ENCODE peak calls at places on chromosomes 3 and 15, in eight cellular contexts. One of them, this sample, is unnamed.

GRCh38 chr3:191985691-191986090 is 524.7 kb downstream of the PYDC2 start:
- DNase-seq in CD8-positive, alpha-beta memory T cell: no peak
- DNase-seq in AG09309: no peak
- DNase-seq in A673: no peak
- DNase-seq in epithelial cell of esophagus: peak; percentile 30
- DNase-seq in HFF-Myc: no peak
- DNase-seq in iPS DF 6.9: no peak
- DNase-seq in right cardiac atrium: no peak
- DNase-seq in this sample: no peak

GRCh38 chr3:193452338-193452737 is 73.8 kb upstream of the ATP13A5 start:
- DNase-seq in CD8-positive, alpha-beta memory T cell: no peak
- DNase-seq in AG09309: no peak
- DNase-seq in A673: peak; percentile 33
- DNase-seq in epithelial cell of esophagus: peak; percentile 11
- DNase-seq in HFF-Myc: no peak
- DNase-seq in iPS DF 6.9: peak; percentile 1
- DNase-seq in right cardiac atrium: no peak
- DNase-seq in this sample: no peak

GRCh38 chr15:67149859-67150824 is 84.7 kb downstream of the SMAD3 start:
- DNase-seq in CD8-positive, alpha-beta memory T cell: peak; percentile 32
- DNase-seq in AG09309: peak; percentile 97
- DNase-seq in A673: peak; percentile 93
- DNase-seq in epithelial cell of esophagus: peak; percentile 97
- DNase-seq in HFF-Myc: peak; percentile 85
- DNase-seq in iPS DF 6.9: no peak
- DNase-seq in right cardiac atrium: peak; percentile 86
- DNase-seq in this sample: peak; percentile 94

GRCh38 chr15:70023769-70024491 is 73.8 kb downstream of the TLE3 start:
- DNase-seq in CD8-positive, alpha-beta memory T cell: no peak
- DNase-seq in AG09309: peak; percentile 47
- DNase-seq in A673: peak; percentile 75
- DNase-seq in epithelial cell of esophagus: peak; percentile 64
- DNase-seq in HFF-Myc: no peak
- DNase-seq in iPS DF 6.9: no peak
- DNase-seq in right cardiac atrium: peak; percentile 71
- DNase-seq in this sample: no peak

GRCh38 chr15:77426871-77427270 is 6.2 kb downstream of the HMG20A start:
- DNase-seq in CD8-positive, alpha-beta memory T cell: no peak
- DNase-seq in AG09309: no peak
- DNase-seq in A673: no peak
- DNase-seq in epithelial cell of esophagus: no peak
- DNase-seq in HFF-Myc: no peak
- DNase-seq in iPS DF 6.9: no peak
- DNase-seq in right cardiac atrium: no peak
- DNase-seq in this sample: no peak

GRCh38 chr3:188051801-188052228 is 102.1 kb upstream of the LPP start:
- DNase-seq in CD8-positive, alpha-beta memory T cell: no peak
- DNase-seq in AG09309: no peak
- DNase-seq in A673: no peak
- DNase-seq in epithelial cell of esophagus: no peak
- DNase-seq in HFF-Myc: no peak
- DNase-seq in iPS DF 6.9: no peak
- DNase-seq in right cardiac atrium: peak; percentile 89
- DNase-seq in this sample: peak; percentile 51

GRCh38 chr15:66772967-66773873 is 71.2 kb downstream of the SMAD6 start:
- DNase-seq in CD8-positive, alpha-beta memory T cell: no peak
- DNase-seq in AG09309: no peak
- DNase-seq in A673: no peak
- DNase-seq in epithelial cell of esophagus: no peak
- DNase-seq in HFF-Myc: no peak
- DNase-seq in iPS DF 6.9: no peak
- DNase-seq in right cardiac atrium: peak; percentile 82
- DNase-seq in this sample: no peak

GRCh38 chr3:135069406-135069805 is 274.3 kb downstream of the EPHB1 start:
- DNase-seq in CD8-positive, alpha-beta memory T cell: no peak
- DNase-seq in AG09309: no peak
- DNase-seq in A673: no peak
- DNase-seq in epithelial cell of esophagus: no peak
- DNase-seq in HFF-Myc: no peak
- DNase-seq in iPS DF 6.9: no peak
- DNase-seq in right cardiac atrium: no peak
- DNase-seq in this sample: no peak

GRCh38 chr15:79595995-79596622 is 164.0 kb downstream of the MINAR1 start:
- DNase-seq in CD8-positive, alpha-beta memory T cell: no peak
- DNase-seq in AG09309: peak; percentile 21
- DNase-seq in A673: peak; percentile 94
- DNase-seq in epithelial cell of esophagus: peak; percentile 84
- DNase-seq in HFF-Myc: peak; percentile 72
- DNase-seq in iPS DF 6.9: peak; percentile 91
- DNase-seq in right cardiac atrium: peak; percentile 24
- DNase-seq in this sample: peak; percentile 63

GRCh38 chr15:29276366-29276765 is 6.7 kb upstream of the NSMCE3 start:
- DNase-seq in CD8-positive, alpha-beta memory T cell: no peak
- DNase-seq in AG09309: no peak
- DNase-seq in A673: no peak
- DNase-seq in epithelial cell of esophagus: no peak
- DNase-seq in HFF-Myc: no peak
- DNase-seq in iPS DF 6.9: no peak
- DNase-seq in right cardiac atrium: no peak
- DNase-seq in this sample: no peak

GRCh38 chr3:64057231-64057630 is 33.9 kb upstream of the PSMD6 start:
- DNase-seq in CD8-positive, alpha-beta memory T cell: no peak
- DNase-seq in AG09309: no peak
- DNase-seq in A673: no peak
- DNase-seq in epithelial cell of esophagus: no peak
- DNase-seq in HFF-Myc: no peak
- DNase-seq in iPS DF 6.9: no peak
- DNase-seq in right cardiac atrium: no peak
- DNase-seq in this sample: no peak

GRCh38 chr3:152835311-152836102 is 576 bp downstream of the P2RY1 start:
- DNase-seq in CD8-positive, alpha-beta memory T cell: no peak
- DNase-seq in AG09309: no peak
- DNase-seq in A673: peak; percentile 82
- DNase-seq in epithelial cell of esophagus: peak; percentile 67
- DNase-seq in HFF-Myc: no peak
- DNase-seq in iPS DF 6.9: no peak
- DNase-seq in right cardiac atrium: peak; percentile 90
- DNase-seq in this sample: no peak

GRCh38 chr15:44706401-44706800 is 4.7 kb downstream of the PATL2 start:
- DNase-seq in CD8-positive, alpha-beta memory T cell: no peak
- DNase-seq in AG09309: no peak
- DNase-seq in A673: no peak
- DNase-seq in epithelial cell of esophagus: no peak
- DNase-seq in HFF-Myc: no peak
- DNase-seq in iPS DF 6.9: no peak
- DNase-seq in right cardiac atrium: no peak
- DNase-seq in this sample: no peak

GRCh38 chr3:71951842-71952241 is 166.9 kb upstream of the PROK2 start:
- DNase-seq in CD8-positive, alpha-beta memory T cell: no peak
- DNase-seq in AG09309: no peak
- DNase-seq in A673: no peak
- DNase-seq in epithelial cell of esophagus: no peak
- DNase-seq in HFF-Myc: no peak
- DNase-seq in iPS DF 6.9: no peak
- DNase-seq in right cardiac atrium: no peak
- DNase-seq in this sample: no peak

GRCh38 chr3:89042251-89042650 is 65.2 kb upstream of the EPHA3 start:
- DNase-seq in CD8-positive, alpha-beta memory T cell: no peak
- DNase-seq in AG09309: no peak
- DNase-seq in A673: no peak
- DNase-seq in epithelial cell of esophagus: no peak
- DNase-seq in HFF-Myc: no peak
- DNase-seq in iPS DF 6.9: no peak
- DNase-seq in right cardiac atrium: no peak
- DNase-seq in this sample: no peak

GRCh38 chr3:11530153-11530721 is 113.5 kb downstream of the VGLL4 start:
- DNase-seq in CD8-positive, alpha-beta memory T cell: no peak
- DNase-seq in AG09309: peak; percentile 97
- DNase-seq in A673: no peak
- DNase-seq in epithelial cell of esophagus: peak; percentile 99
- DNase-seq in HFF-Myc: no peak
- DNase-seq in iPS DF 6.9: no peak
- DNase-seq in right cardiac atrium: peak; percentile 82
- DNase-seq in this sample: peak; percentile 75

GRCh38 chr15:45314960-45315359 is 62.9 kb downstream of the SLC28A2 start:
- DNase-seq in CD8-positive, alpha-beta memory T cell: no peak
- DNase-seq in AG09309: no peak
- DNase-seq in A673: peak; percentile 72
- DNase-seq in epithelial cell of esophagus: peak; percentile 30
- DNase-seq in HFF-Myc: no peak
- DNase-seq in iPS DF 6.9: no peak
- DNase-seq in right cardiac atrium: no peak
- DNase-seq in this sample: no peak

GRCh38 chr3:355622-356021 is 159.1 kb downstream of the CHL1 start:
- DNase-seq in CD8-positive, alpha-beta memory T cell: no peak
- DNase-seq in AG09309: peak; percentile 7
- DNase-seq in A673: no peak
- DNase-seq in epithelial cell of esophagus: peak; percentile 64
- DNase-seq in HFF-Myc: no peak
- DNase-seq in iPS DF 6.9: no peak
- DNase-seq in right cardiac atrium: no peak
- DNase-seq in this sample: no peak

DNA sequence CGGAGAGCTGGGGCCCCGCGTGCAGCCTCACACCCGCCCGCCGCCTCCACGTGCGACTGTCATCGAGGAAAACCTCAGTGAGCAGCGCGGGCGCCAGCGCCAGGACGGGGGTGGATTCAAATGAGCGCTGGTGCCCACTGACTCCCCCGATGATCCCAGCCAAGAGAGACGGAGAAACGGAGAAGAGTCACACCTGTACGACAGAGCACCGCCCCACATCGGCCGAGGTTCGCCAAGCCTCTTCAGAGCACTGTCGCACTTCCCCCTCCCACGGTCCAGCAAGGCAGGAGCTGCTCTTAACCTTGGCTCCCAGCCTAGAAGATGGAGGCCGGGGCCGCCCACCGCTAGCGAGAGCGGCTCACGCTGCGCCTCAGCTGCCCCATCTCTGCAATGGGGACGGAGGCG is 130.9 kb upstream of the IQSEC1 start:
- DNase-seq in CD8-positive, alpha-beta memory T cell: no peak
- DNase-seq in AG09309: no peak
- DNase-seq in A673: no peak
- DNase-seq in epithelial cell of esophagus: no peak
- DNase-seq in HFF-Myc: no peak
- DNase-seq in iPS DF 6.9: no peak
- DNase-seq in right cardiac atrium: no peak
- DNase-seq in this sample: no peak
- H3K4me3 ChIP-seq in CD8-positive, alpha-beta memory T cell: no peak overlapping the region
- H3K4me3 ChIP-seq in AG09309: no peak overlapping the region
- H3K4me3 ChIP-seq in A673: no peak overlapping the region
- H3K4me3 ChIP-seq in epithelial cell of esophagus: no peak overlapping the region
- H3K4me3 ChIP-seq in HFF-Myc: no peak overlapping the region
- H3K4me3 ChIP-seq in iPS DF 6.9: no peak overlapping the region
- H3K4me3 ChIP-seq in right cardiac atrium: no peak overlapping the region
- H3K4me3 ChIP-seq in this sample: no peak overlapping the region

GRCh38 chr3:184337981-184338380 is 581 bp downstream of the FAM131A start:
- DNase-seq in CD8-positive, alpha-beta memory T cell: no peak
- DNase-seq in AG09309: no peak
- DNase-seq in A673: no peak
- DNase-seq in epithelial cell of esophagus: no peak
- DNase-seq in HFF-Myc: no peak
- DNase-seq in iPS DF 6.9: no peak
- DNase-seq in right cardiac atrium: peak; percentile 54
- DNase-seq in this sample: no peak
- H3K4me3 ChIP-seq in CD8-positive, alpha-beta memory T cell: no peak overlapping the region
- H3K4me3 ChIP-seq in AG09309: no peak overlapping the region
- H3K4me3 ChIP-seq in A673: no peak overlapping the region
- H3K4me3 ChIP-seq in epithelial cell of esophagus: no peak overlapping the region
- H3K4me3 ChIP-seq in HFF-Myc: no peak overlapping the region
- H3K4me3 ChIP-seq in iPS DF 6.9: no peak overlapping the region
- H3K4me3 ChIP-seq in right cardiac atrium: no peak overlapping the region
- H3K4me3 ChIP-seq in this sample: no peak overlapping the region

GRCh38 chr3:42980909-42981308 is 1.8 kb downstream of the GASK1A start:
- DNase-seq in CD8-positive, alpha-beta memory T cell: no peak
- DNase-seq in AG09309: no peak
- DNase-seq in A673: no peak
- DNase-seq in epithelial cell of esophagus: peak; percentile 62
- DNase-seq in HFF-Myc: no peak
- DNase-seq in iPS DF 6.9: no peak
- DNase-seq in right cardiac atrium: no peak
- DNase-seq in this sample: no peak
- H3K4me3 ChIP-seq in CD8-positive, alpha-beta memory T cell: no peak overlapping the region
- H3K4me3 ChIP-seq in AG09309: no peak overlapping the region
- H3K4me3 ChIP-seq in A673: no peak overlapping the region
- H3K4me3 ChIP-seq in epithelial cell of esophagus: no peak overlapping the region
- H3K4me3 ChIP-seq in HFF-Myc: no peak overlapping the region
- H3K4me3 ChIP-seq in iPS DF 6.9: no peak overlapping the region
- H3K4me3 ChIP-seq in right cardiac atrium: no peak overlapping the region
- H3K4me3 ChIP-seq in this sample: no peak overlapping the region

GRCh38 chr3:17742837-17743659 is 617 bp upstream of the TBC1D5 start:
- DNase-seq in CD8-positive, alpha-beta memory T cell: no peak
- DNase-seq in AG09309: peak; percentile 91
- DNase-seq in A673: no peak
- DNase-seq in epithelial cell of esophagus: no peak
- DNase-seq in HFF-Myc: no peak
- DNase-seq in iPS DF 6.9: no peak
- DNase-seq in right cardiac atrium: no peak
- DNase-seq in this sample: peak; percentile 90

GRCh38 chr3:17738921-17739320 is 3.5 kb downstream of the TBC1D5 start:
- DNase-seq in CD8-positive, alpha-beta memory T cell: no peak
- DNase-seq in AG09309: no peak
- DNase-seq in A673: no peak
- DNase-seq in epithelial cell of esophagus: no peak
- DNase-seq in HFF-Myc: no peak
- DNase-seq in iPS DF 6.9: no peak
- DNase-seq in right cardiac atrium: no peak
- DNase-seq in this sample: no peak

GRCh38 chr3:17741621-17742091 is 775 bp downstream of the TBC1D5 start:
- DNase-seq in CD8-positive, alpha-beta memory T cell: no peak
- DNase-seq in AG09309: no peak
- DNase-seq in A673: no peak
- DNase-seq in epithelial cell of esophagus: no peak
- DNase-seq in HFF-Myc: no peak
- DNase-seq in iPS DF 6.9: no peak
- DNase-seq in right cardiac atrium: no peak
- DNase-seq in this sample: peak; percentile 30

GRCh38 chr3:17742092-17742836 is at the start of gene TBC1D5:
- DNase-seq in CD8-positive, alpha-beta memory T cell: peak; percentile 89
- DNase-seq in AG09309: peak; percentile 8
- DNase-seq in A673: peak; percentile 99
- DNase-seq in epithelial cell of esophagus: peak; percentile 98
- DNase-seq in HFF-Myc: peak; percentile 88
- DNase-seq in iPS DF 6.9: peak; percentile 72
- DNase-seq in right cardiac atrium: peak; percentile 99
- DNase-seq in this sample: no peak

DNA sequence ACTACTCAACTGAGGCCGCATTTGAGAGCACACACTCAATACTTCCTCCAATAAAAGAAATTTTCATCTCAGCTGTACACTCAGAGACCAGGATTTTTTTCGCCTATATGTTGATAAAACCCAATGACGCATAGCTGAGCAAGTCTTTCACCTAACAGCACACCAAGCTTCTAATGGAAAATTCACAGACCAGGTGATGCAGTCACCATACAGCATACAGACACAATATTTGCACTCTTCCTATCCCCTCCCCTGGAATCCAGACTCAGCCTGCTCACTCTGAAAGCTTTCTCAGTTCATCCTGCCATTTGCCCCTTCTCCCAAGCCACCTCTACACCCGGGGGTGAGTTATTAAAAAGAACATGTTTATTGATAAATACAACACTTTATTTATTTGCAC is 1.7 kb downstream of the TBC1D5 start:
- DNase-seq in CD8-positive, alpha-beta memory T cell: no peak
- DNase-seq in AG09309: no peak
- DNase-seq in A673: no peak
- DNase-seq in epithelial cell of esophagus: peak; percentile 90
- DNase-seq in HFF-Myc: no peak
- DNase-seq in iPS DF 6.9: no peak
- DNase-seq in right cardiac atrium: no peak
- DNase-seq in this sample: peak; percentile 18
- H3K4me3 ChIP-seq in CD8-positive, alpha-beta memory T cell: peak overlapping the region; percentile 88
- H3K4me3 ChIP-seq in AG09309: peak overlapping the region; percentile 15
- H3K4me3 ChIP-seq in A673: peak overlapping the region; percentile 62
- H3K4me3 ChIP-seq in epithelial cell of esophagus: peak overlapping the region; percentile 67
- H3K4me3 ChIP-seq in HFF-Myc: peak overlapping the region; percentile 70
- H3K4me3 ChIP-seq in iPS DF 6.9: no peak overlapping the region
- H3K4me3 ChIP-seq in right cardiac atrium: peak overlapping the region; percentile 97
- H3K4me3 ChIP-seq in this sample: peak overlapping the region; percentile 72

This sample was measured in retinal pigment epithelial cell.